ENCODE peak calls at places on chromosomes 4 and X, in five cellular contexts. M is breast epithelium, D is Peyer's patch, S is H9, K is tibial artery. R is an unnamed sample. For H3K4me1, the result is how much of the 10 kb centered on the place peaks cover.

GRCh38 chr4:130026185-130026584 is 930.2 kb downstream of the C4orf33 start:
- DNase-seq in M (no peak), D (no peak), S (peak), K (no peak), R (no peak)

GRCh38 chr4:20603671-20604313 is 96.5 kb upstream of the PACRGL start:
- DNase-seq in M (no peak), D (no peak), S (no peak), K (no peak), R (no peak)

GRCh38 chr4:57157611-57158137 is 47.5 kb upstream of the IGFBP7 start:
- DNase-seq in M (no peak), D (no peak), S (no peak), K (no peak), R (no peak)

GRCh38 chrX:45070116-45071007 is 130.3 kb downstream of the DIPK2B start:
- DNase-seq in M (no peak), D (no peak), S (no peak), K (peak), R (no peak)

GRCh38 chrX:24347871-24348270 is 12.6 kb upstream of the SUPT20HL1 start:
- DNase-seq in M (no peak), D (no peak), S (no peak), K (no peak), R (no peak)

GRCh38 chr4:61909031-61909430 is 708.9 kb downstream of the ADGRL3 start:
- DNase-seq in M (no peak), D (no peak), S (no peak), K (no peak), R (no peak)

GRCh38 chr4:148043990-148044645 is 312.2 kb downstream of the ARHGAP10 start:
- DNase-seq in M (no peak), D (no peak), S (no peak), K (no peak), R (peak)

GRCh38 chr4:157170321-157170720 is 50.2 kb upstream of the GRIA2 start:
- DNase-seq in M (no peak), D (no peak), S (no peak), K (no peak), R (no peak)

GRCh38 chrX:39251995-39252394 is 450.7 kb downstream of the MID1IP1 start:
- DNase-seq in M (no peak), D (no peak), S (no peak), K (no peak), R (no peak)

GRCh38 chr4:147984065-147984777 is 252.3 kb downstream of the ARHGAP10 start:
- DNase-seq in M (no peak), D (no peak), S (peak), K (no peak), R (peak)

GRCh38 chrX:24647257-24648058 is at the start of gene PCYT1B:
- DNase-seq in M (peak), D (peak), S (peak), K (peak), R (peak)

GRCh38 chr4:575281-576141 is 584 bp downstream of the TMEM271 start:
- DNase-seq in M (no peak), D (peak), S (peak), K (no peak), R (no peak)

GRCh38 chrX:146224442-146224841 is 406.8 kb downstream of the SLITRK2 start:
- DNase-seq in M (no peak), D (no peak), S (no peak), K (no peak), R (no peak)

GRCh38 chr4:189505380-189505779 is 435.3 kb upstream of the FRG1 start:
- DNase-seq in M (no peak), D (no peak), S (no peak), K (no peak), R (no peak)

GRCh38 chr4:66572949-66573348 is 902.7 kb upstream of the EPHA5 start:
- DNase-seq in M (no peak), D (no peak), S (no peak), K (no peak), R (no peak)

GRCh38 chr4:10619220-10619619 is 65.3 kb downstream of the CLNK start:
- DNase-seq in M (no peak), D (no peak), S (no peak), K (no peak), R (no peak)

GRCh38 chr4:94889961-94890360 is 132.2 kb downstream of the BMPR1B start:
- DNase-seq in M (no peak), D (no peak), S (no peak), K (no peak), R (no peak)

GRCh38 chr4:40662962-40663604 is 33.4 kb upstream of the RBM47 start:
- DNase-seq in M (no peak), D (no peak), S (no peak), K (no peak), R (no peak)

GRCh38 chrX:39170432-39170831 is 369.2 kb downstream of the MID1IP1 start:
- DNase-seq in M (no peak), D (no peak), S (no peak), K (no peak), R (no peak)

GRCh38 chr4:103075894-103076776 is at the start of gene SLC9B2:
- DNase-seq in M (peak), D (peak), S (peak), K (peak), R (peak)

GRCh38 chrX:123803331-123803983 is 56.4 kb upstream of the XIAP start:
- DNase-seq in M (no peak), D (no peak), S (no peak), K (peak), R (no peak)

GRCh38 chr4:176099314-176099713 is 33.7 kb downstream of the WDR17 start:
- DNase-seq in M (no peak), D (no peak), S (no peak), K (no peak), R (no peak)

GRCh38 chrX:105876658-105877057 is 54.3 kb downstream of the NRK start:
- DNase-seq in M (no peak), D (no peak), S (no peak), K (no peak), R (no peak)

GRCh38 chr4:138158746-138159297 is 83.3 kb downstream of the SLC7A11 start:
- DNase-seq in M (no peak), D (no peak), S (no peak), K (no peak), R (no peak)

GRCh38 chrX:13955975-13956374 is 73.7 kb downstream of the GEMIN8 start:
- DNase-seq in M (no peak), D (no peak), S (no peak), K (no peak), R (no peak)

GRCh38 chr4:173399016-173399415 is at the start of gene SCRG1:
- DNase-seq in M (no peak), D (no peak), S (no peak), K (no peak), R (no peak)

GRCh38 chr4:98482847-98483806 is 175.3 kb downstream of the TSPAN5 start:
- DNase-seq in M (no peak), D (no peak), S (no peak), K (no peak), R (no peak)

GRCh38 chr4:189301692-189302091 is 639.0 kb upstream of the FRG1 start:
- DNase-seq in M (no peak), D (no peak), S (no peak), K (no peak), R (no peak)

DNA sequence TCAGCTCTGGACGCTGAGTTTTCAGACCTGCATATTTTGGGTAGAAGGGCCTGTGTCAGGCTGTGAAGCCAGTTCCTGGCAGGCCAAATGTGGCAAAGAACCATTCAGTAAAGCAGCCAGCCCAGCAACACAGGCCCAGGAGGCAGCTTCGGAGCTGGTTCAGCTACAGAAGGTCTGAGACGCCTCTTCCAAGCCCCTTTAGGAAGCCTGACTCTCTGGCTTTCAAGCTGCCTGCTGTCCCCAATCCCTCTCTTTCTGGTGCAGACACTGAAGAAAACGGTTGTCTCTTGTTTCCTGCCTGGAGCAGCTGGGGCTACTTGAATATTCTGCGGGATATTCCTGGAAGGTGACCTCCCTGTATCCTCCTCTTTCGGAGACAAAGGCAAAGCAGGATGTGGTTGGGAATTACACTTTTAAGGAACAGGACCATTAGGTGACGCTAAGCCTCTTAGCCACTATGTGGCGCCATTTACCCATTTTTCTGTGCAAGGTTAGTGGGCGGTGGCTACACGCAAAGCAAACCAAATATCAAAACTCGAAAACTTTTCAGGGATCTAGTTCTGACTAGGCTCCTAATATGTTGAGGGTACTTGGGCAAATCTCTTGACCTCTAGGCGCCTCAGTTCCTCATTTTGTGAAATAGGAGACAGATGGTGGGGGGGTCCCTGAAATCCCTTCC is 47.2 kb upstream of the LAS1L start:
- DNase-seq in M (no peak), D (no peak), S (peak), K (peak), R (peak)
- H3K4me1 ChIP-seq in M (under half), D (under half), S (under half), K (under half), R (under half)

DNA sequence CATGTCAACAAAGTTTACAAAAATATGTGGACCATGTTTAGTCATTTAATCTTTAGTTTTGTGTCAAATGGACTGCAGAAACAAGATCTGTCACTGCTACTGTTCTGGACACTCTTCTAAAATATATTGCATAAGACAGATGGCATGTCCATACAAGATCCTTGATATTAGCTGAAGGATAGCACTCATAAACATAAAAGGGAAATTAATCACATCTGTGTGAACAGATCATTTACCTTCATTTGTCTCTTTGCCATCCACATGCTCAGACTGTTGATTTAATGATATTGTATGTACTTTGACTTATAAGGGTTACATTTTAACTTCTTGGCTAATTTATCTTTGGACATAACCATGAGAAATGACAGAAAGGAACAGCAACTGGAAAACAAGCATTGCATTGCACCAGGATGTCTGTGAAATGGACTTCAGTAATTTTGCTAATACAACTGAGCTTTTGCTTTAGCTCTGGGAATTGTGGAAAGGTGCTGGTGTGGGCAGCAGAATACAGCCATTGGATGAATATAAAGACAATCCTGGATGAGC is at the start of gene UGT2B7:
- DNase-seq in M (no peak), D (no peak), S (no peak), K (no peak), R (no peak)
- H3K27ac ChIP-seq in M (no peak), D (no peak), S (no peak), K (no peak), R (no peak)

GRCh38 chr4:84167579-84167978 is 331.5 kb downstream of the NKX6-1 start:
- DNase-seq in M (no peak), D (no peak), S (peak), K (no peak), R (no peak)
- TF ChIP-seq CTCF in M (no peak), D (no peak), S (peak), K (no peak), R (no peak)

GRCh38 chr4:158812543-158812942 is 43.7 kb downstream of the FNIP2 start:
- DNase-seq in M (no peak), D (no peak), S (no peak), K (no peak), R (no peak)

GRCh38 chr4:158812133-158812532 is 43.3 kb downstream of the FNIP2 start:
- DNase-seq in M (no peak), D (no peak), S (no peak), K (no peak), R (no peak)

GRCh38 chr4:158810487-158811215 is 41.8 kb downstream of the FNIP2 start:
- DNase-seq in M (no peak), D (no peak), S (no peak), K (peak), R (peak)

GRCh38 chr4:158811216-158811540 is 42.4 kb downstream of the FNIP2 start:
- DNase-seq in M (no peak), D (no peak), S (no peak), K (no peak), R (no peak)

DNA sequence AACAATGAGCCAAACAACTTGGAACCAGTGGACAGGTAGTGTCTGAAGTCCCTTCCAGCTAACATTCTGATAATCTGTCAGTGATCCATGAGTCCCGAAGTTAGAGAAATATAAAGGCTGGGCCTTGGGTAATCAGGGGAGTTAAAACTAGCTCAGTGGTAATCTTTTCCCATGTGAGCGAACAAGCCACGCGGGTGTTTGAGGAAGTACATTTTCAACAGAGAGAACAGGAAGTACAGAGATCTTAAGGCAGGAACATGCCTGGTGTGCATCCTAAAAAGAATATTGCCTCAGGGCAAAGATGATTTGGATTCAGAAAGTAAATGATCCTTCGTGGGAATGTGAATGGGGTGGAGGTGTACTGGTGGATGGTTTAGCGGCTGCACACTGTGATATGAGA is 42.9 kb downstream of the FNIP2 start:
- DNase-seq in M (no peak), D (no peak), S (no peak), K (peak), R (peak)
- H3K4me1 ChIP-seq in M (under half), D (under half), S (under half), K (under half), R (half or more)

GRCh38 chr4:84499065-84499982 is at the start of gene NKX6-1:
- DNase-seq in M (no peak), D (peak), S (peak), K (peak), R (no peak)
- H3K27ac ChIP-seq in M (peak), D (no peak), S (no peak), K (no peak), R (no peak)

GRCh38 chr4:8305851-8306361 is 36.4 kb downstream of the HTRA3 start:
- DNase-seq in M (peak), D (peak), S (peak), K (peak), R (no peak)
- TF ChIP-seq CTCF in M (no peak), D (no peak), S (no peak), K (no peak), R (no peak)

GRCh38 chrX:134554291-134554690 is 94.3 kb downstream of the HPRT1 start:
- DNase-seq in M (no peak), D (no peak), S (no peak), K (no peak), R (no peak)
- H3K4me1 ChIP-seq in M (under half), D (under half), S (under half), K (under half), R (under half)